ENCODE peak calls at places on chromosomes 5 and 9, in six cellular contexts. I is GM13976; U is upper lobe of left lung; D is CD8-positive, alpha-beta memory T cell; R is fibroblast of gingiva; Q is AG09319. A is an unnamed sample.

GRCh38 chr5:140355551-140355950 is 4.4 kb upstream of the SLC4A9 start:
- DNase-seq in I (no peak), U (no peak), D (no peak), R (no peak), Q (no peak), A (no peak)

GRCh38 chr9:38087934-38088925 is 19.2 kb upstream of the SHB start:
- DNase-seq in I (peak; percentile 74), U (no peak), D (peak; percentile 41), R (peak; percentile 23), Q (no peak), A (no peak)

GRCh38 chr5:167512111-167512510 is 779.3 kb upstream of the WWC1 start:
- DNase-seq in I (no peak), U (no peak), D (no peak), R (no peak), Q (no peak), A (no peak)

GRCh38 chr5:79791843-79792242 is 102.2 kb downstream of the CMYA5 start:
- DNase-seq in I (no peak), U (no peak), D (no peak), R (no peak), Q (no peak), A (no peak)

GRCh38 chr5:172793577-172794488 is 22.8 kb upstream of the DUSP1 start:
- DNase-seq in I (peak; percentile 63), U (no peak), D (no peak), R (peak; percentile 43), Q (no peak), A (no peak)

GRCh38 chr5:139814704-139815280 is 19.2 kb downstream of the PSD2 start:
- DNase-seq in I (no peak), U (no peak), D (no peak), R (no peak), Q (no peak), A (no peak)

GRCh38 chr5:110785356-110785755 is 46.5 kb downstream of the SLC25A46 start:
- DNase-seq in I (no peak), U (no peak), D (no peak), R (peak; percentile 76), Q (peak; percentile 11), A (no peak)

GRCh38 chr5:102561894-102562760 is 63.3 kb upstream of the SLCO6A1 start:
- DNase-seq in I (no peak), U (no peak), D (no peak), R (peak; percentile 15), Q (no peak), A (no peak)

GRCh38 chr5:118996098-118996497 is 7.8 kb upstream of the DTWD2 start:
- DNase-seq in I (no peak), U (no peak), D (no peak), R (no peak), Q (no peak), A (no peak)

GRCh38 chr5:29389993-29390392 is 1803.5 kb upstream of the CDH6 start:
- DNase-seq in I (no peak), U (no peak), D (no peak), R (no peak), Q (no peak), A (no peak)

GRCh38 chr9:126516561-126516935 is 97.2 kb upstream of the LMX1B start:
- DNase-seq in I (no peak), U (no peak), D (no peak), R (no peak), Q (no peak), A (no peak)

GRCh38 chr9:125261501-125262216 is at the start of gene GAPVD1:
- DNase-seq in I (peak; percentile 99), U (peak; percentile 99), D (peak; percentile 87), R (peak; percentile 87), Q (peak; percentile 71), A (peak; percentile 50)

GRCh38 chr9:27198175-27198574 is 89.2 kb downstream of the TEK start:
- DNase-seq in I (no peak), U (no peak), D (no peak), R (no peak), Q (no peak), A (no peak)

GRCh38 chr5:16507716-16508115 is 42.1 kb upstream of the ZNF622 start:
- DNase-seq in I (no peak), U (no peak), D (no peak), R (no peak), Q (no peak), A (no peak)

GRCh38 chr5:43362725-43363435 is 49.3 kb downstream of the CCL28 start:
- DNase-seq in I (no peak), U (no peak), D (no peak), R (no peak), Q (no peak), A (no peak)

GRCh38 chr5:36242534-36243144 is 914 bp upstream of the NADK2 start:
- DNase-seq in I (no peak), U (peak; percentile 33), D (no peak), R (no peak), Q (no peak), A (no peak)

GRCh38 chr5:82421119-82421518 is 143.0 kb upstream of the RPS23 start:
- DNase-seq in I (no peak), U (no peak), D (no peak), R (peak; percentile 77), Q (no peak), A (peak; percentile 43)

A was measured in BJ.